ENCODE peak calls at places on chromosomes 5 and 9, in five cellular contexts. V is neural progenitor cell; O is tibial artery; E is naive thymus-derived CD4-positive, alpha-beta T cell; B is effector memory CD4-positive, alpha-beta T cell. P is an unnamed sample.

GRCh38 chr5:135341021-135341666 is 57.9 kb downstream of the MACROH2A1 start:
- DNase-seq in V (no peak), O (no peak), E (no peak), B (no peak), P (no peak)

GRCh38 chr9:137395666-137396010 is 27.3 kb downstream of the EXD3 start:
- DNase-seq in V (peak), O (no peak), E (no peak), B (no peak), P (no peak)

GRCh38 chr5:129909225-129909624 is 5.0 kb downstream of the CHSY3 start:
- DNase-seq in V (no peak), O (no peak), E (no peak), B (no peak), P (no peak)

GRCh38 chr9:106467113-106467846 is 395.7 kb upstream of the ZNF462 start:
- DNase-seq in V (peak), O (no peak), E (no peak), B (no peak), P (no peak)

GRCh38 chr5:2201832-2202231 is 319.1 kb upstream of the IRX4 start:
- DNase-seq in V (no peak), O (no peak), E (no peak), B (no peak), P (peak)

GRCh38 chr9:92097997-92098482 is 17.2 kb downstream of the SPTLC1 start:
- DNase-seq in V (no peak), O (no peak), E (peak), B (peak), P (peak)

GRCh38 chr9:110029815-110030480 is 178.0 kb downstream of the C9orf152 start:
- DNase-seq in V (no peak), O (no peak), E (no peak), B (no peak), P (no peak)

GRCh38 chr5:172903790-172904189 is 55.4 kb upstream of the RPL26L1 start:
- DNase-seq in V (no peak), O (no peak), E (no peak), B (no peak), P (no peak)

GRCh38 chr5:95712347-95712958 is 18.7 kb upstream of the RHOBTB3 start:
- DNase-seq in V (no peak), O (no peak), E (no peak), B (no peak), P (no peak)

GRCh38 chr9:94490465-94490864 is 64.4 kb upstream of the PCAT7 start:
- DNase-seq in V (peak), O (no peak), E (no peak), B (no peak), P (no peak)

GRCh38 chr5:73513996-73514395 is 15.8 kb downstream of the BTF3 start:
- DNase-seq in V (no peak), O (no peak), E (no peak), B (no peak), P (no peak)

GRCh38 chr9:114287001-114287762 is 35.7 kb upstream of the ORM1 start:
- DNase-seq in V (no peak), O (peak), E (no peak), B (no peak), P (peak)

GRCh38 chr9:78871452-78872331 is 574.8 kb downstream of the PSAT1 start:
- DNase-seq in V (no peak), O (no peak), E (no peak), B (no peak), P (no peak)

GRCh38 chr9:125829743-125830142 is 82.6 kb downstream of the PBX3 start:
- DNase-seq in V (no peak), O (peak), E (peak), B (peak), P (peak)

GRCh38 chr5:77852514-77853352 is 76.6 kb upstream of the TBCA start:
- DNase-seq in V (peak), O (no peak), E (peak), B (no peak), P (peak)

GRCh38 chr5:39419830-39420229 is 5.0 kb downstream of the DAB2 start:
- DNase-seq in V (no peak), O (no peak), E (no peak), B (no peak), P (no peak)
- H3K27ac ChIP-seq in V (no peak), O (peak), E (no peak), B (no peak), P (peak)

GRCh38 chr5:3251784-3252183 is 343.8 kb upstream of the IRX1 start:
- DNase-seq in V (no peak), O (no peak), E (no peak), B (no peak), P (no peak)
- H3K27ac ChIP-seq in V (no peak), O (no peak), E (no peak), B (no peak), P (no peak)

DNA sequence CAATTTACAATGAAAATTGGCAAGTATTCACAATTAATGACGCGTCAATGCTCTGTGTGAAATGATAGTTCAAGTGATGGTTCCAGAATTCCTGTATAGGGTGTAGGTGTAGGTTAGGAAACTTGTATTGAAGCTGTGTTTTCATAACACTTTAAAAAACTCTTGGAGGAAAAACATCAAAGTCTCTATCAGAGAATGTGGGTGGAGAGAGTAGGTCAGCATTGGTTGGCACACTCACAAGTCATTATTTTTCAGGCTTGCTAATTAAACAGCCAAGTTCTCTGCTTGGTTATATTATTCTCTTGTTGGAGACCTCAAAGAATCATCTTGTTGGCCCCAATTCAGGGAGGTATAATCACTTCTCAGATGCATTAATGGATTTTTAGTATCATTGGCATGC is 20.1 kb upstream of the PLPP1 start:
- DNase-seq in V (no peak), O (no peak), E (no peak), B (no peak), P (no peak)
- H3K27ac ChIP-seq in V (no peak), O (no peak), E (no peak), B (no peak), P (no peak)

GRCh38 chr5:103445426-103446035 is 117.1 kb downstream of the NUDT12 start:
- DNase-seq in V (peak), O (no peak), E (no peak), B (no peak), P (no peak)

GRCh38 chr5:103446813-103447212 is 115.8 kb downstream of the NUDT12 start:
- DNase-seq in V (no peak), O (no peak), E (no peak), B (no peak), P (no peak)

GRCh38 chr5:103441523-103441922 is 121.1 kb downstream of the NUDT12 start:
- DNase-seq in V (peak), O (no peak), E (no peak), B (no peak), P (no peak)

GRCh38 chr5:103442756-103443155 is 119.8 kb downstream of the NUDT12 start:
- DNase-seq in V (no peak), O (no peak), E (no peak), B (no peak), P (no peak)

GRCh38 chr5:103444333-103445038 is 118.1 kb downstream of the NUDT12 start:
- DNase-seq in V (no peak), O (no peak), E (no peak), B (no peak), P (no peak)
- H3K27ac ChIP-seq in V (no peak), O (no peak), E (no peak), B (no peak), P (no peak)

DNA sequence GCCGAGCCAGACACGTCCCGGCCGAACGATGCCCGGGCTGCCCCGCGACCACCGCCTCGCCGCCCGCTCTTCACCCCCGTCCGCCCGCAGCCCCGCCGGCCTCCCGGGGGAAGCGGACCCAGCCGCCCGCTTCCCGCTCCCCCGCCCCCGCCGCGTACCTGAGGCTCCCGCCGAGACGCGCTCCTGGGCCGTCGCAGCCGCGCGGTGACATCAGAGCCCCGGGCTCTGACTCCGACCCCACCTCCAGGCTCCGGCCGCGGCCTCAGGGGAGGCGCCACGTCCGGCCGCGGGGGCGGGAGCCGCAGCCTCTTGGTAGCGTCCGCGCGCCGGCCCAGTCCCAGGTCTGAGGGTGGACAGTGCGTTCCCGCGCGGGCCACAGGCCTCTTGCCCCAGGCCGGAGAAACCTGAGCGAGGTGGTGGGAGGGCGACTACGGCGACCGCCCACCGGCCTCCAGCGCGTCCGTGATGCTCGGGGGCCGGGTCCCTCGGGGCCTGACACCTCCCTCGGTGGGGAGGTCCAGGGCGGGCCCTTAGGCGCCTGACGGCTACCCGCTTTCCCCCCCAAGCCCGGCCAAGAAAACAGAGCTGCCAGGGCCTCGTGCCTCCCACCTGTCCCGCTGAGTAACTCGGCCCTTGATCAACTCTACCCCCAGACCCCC is at the start of gene SHROOM1:
- DNase-seq in V (peak), O (no peak), E (peak), B (no peak), P (peak)
- H3K27ac ChIP-seq in V (no peak), O (peak), E (no peak), B (no peak), P (peak)

GRCh38 chr5:177404641-177405134 is 4.2 kb upstream of the PFN3 start:
- DNase-seq in V (no peak), O (no peak), E (no peak), B (no peak), P (no peak)
- H3K27ac ChIP-seq in V (no peak), O (no peak), E (peak), B (peak), P (peak)

GRCh38 chr5:10735569-10736255 is 25.3 kb downstream of the DAP start:
- DNase-seq in V (no peak), O (no peak), E (no peak), B (no peak), P (peak)
- H3K27ac ChIP-seq in V (no peak), O (no peak), E (no peak), B (no peak), P (peak)

GRCh38 chr5:157748740-157749461 is 5.4 kb downstream of the LSM11 start:
- DNase-seq in V (no peak), O (no peak), E (no peak), B (no peak), P (no peak)
- H3K27ac ChIP-seq in V (no peak), O (no peak), E (no peak), B (no peak), P (no peak)

GRCh38 chr5:60541980-60542379 is 158.0 kb downstream of the DEPDC1B start:
- DNase-seq in V (no peak), O (peak), E (no peak), B (no peak), P (no peak)

GRCh38 chr5:60546157-60546556 is 153.8 kb downstream of the DEPDC1B start:
- DNase-seq in V (no peak), O (no peak), E (no peak), B (no peak), P (no peak)

GRCh38 chr5:60544162-60544561 is 155.8 kb downstream of the DEPDC1B start:
- DNase-seq in V (no peak), O (no peak), E (no peak), B (no peak), P (no peak)

GRCh38 chr5:60549841-60550240 is 150.1 kb downstream of the DEPDC1B start:
- DNase-seq in V (no peak), O (no peak), E (no peak), B (no peak), P (no peak)

GRCh38 chr5:60545526-60545925 is 154.4 kb downstream of the DEPDC1B start:
- DNase-seq in V (no peak), O (no peak), E (no peak), B (no peak), P (no peak)
- H3K27ac ChIP-seq in V (no peak), O (peak), E (no peak), B (no peak), P (no peak)

DNA sequence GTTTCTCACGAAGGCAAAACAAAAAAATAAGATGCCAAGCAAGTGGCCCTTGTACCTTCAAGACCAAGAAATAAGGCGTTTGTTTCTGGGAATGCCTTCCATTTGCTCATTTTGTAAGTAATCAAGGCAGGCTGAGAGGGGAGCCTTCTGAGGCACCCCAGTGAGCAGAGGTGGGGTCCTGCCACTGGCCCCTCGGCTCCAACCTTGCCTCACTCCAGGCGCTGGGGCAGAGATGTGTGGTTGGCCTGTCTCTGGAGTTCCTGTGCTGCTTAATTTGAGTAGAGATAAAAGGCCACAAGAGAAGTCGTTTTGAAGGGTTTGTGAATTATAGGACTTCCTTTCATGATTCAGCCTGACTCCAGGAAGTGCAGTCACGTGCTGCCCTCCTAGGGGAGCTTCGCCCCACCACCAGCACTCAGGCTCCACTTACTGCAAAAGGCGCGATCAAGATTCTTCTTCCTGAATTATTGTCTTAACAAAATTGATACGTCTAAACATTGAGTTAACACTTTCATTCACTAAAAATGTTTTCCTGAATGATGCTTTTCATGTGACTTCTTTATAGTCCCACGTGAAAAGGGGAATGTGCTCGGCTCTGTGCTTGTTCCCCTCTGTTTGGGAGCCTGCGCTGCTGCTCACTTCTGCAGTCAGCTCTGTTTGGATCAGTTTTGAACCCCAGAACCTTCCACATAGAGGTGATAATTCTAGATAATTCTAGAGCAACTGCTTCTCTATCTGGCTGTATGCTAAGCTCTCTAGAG is 13.7 kb downstream of the SYK start:
- DNase-seq in V (no peak), O (peak), E (no peak), B (no peak), P (peak)
- H3K27ac ChIP-seq in V (no peak), O (no peak), E (no peak), B (no peak), P (peak)

P was measured in spleen.